ENCODE peak calls at places on chromosomes 11 and 22, in six cellular contexts. E is hippocampal formation; C is MG63; H is NCI-H1105 treated with DMSO at 0.1 percent for 48 hours; L is naive thymus-derived CD8-positive, alpha-beta T cell; R is neural progenitor cell. M is an unnamed sample.

GRCh38 chr11:107651672-107652071 is 60.2 kb downstream of the SLN start:
- DNase-seq in E (no peak), C (no peak), H (no peak), L (no peak), R (peak), M (no peak)

GRCh38 chr11:111538407-111539114 is 2.0 kb upstream of the LAYN start:
- DNase-seq in E (no peak), C (no peak), H (no peak), L (no peak), R (no peak), M (no peak)

GRCh38 chr11:103420593-103420992 is 311.4 kb downstream of the DYNC2H1 start:
- DNase-seq in E (no peak), C (no peak), H (no peak), L (no peak), R (no peak), M (no peak)

GRCh38 chr22:49208003-49208402 is 619.7 kb downstream of the BRD1 start:
- DNase-seq in E (no peak), C (no peak), H (no peak), L (no peak), R (no peak), M (no peak)

GRCh38 chr22:37138879-37139561 is 10.7 kb downstream of the IL2RB start:
- DNase-seq in E (no peak), C (no peak), H (no peak), L (no peak), R (no peak), M (no peak)

GRCh38 chr11:57476223-57476882 is 16.0 kb downstream of the RTN4RL2 start:
- DNase-seq in E (no peak), C (no peak), H (peak), L (peak), R (peak), M (no peak)

GRCh38 chr11:33452806-33453205 is 195.6 kb downstream of the HIPK3 start:
- DNase-seq in E (no peak), C (peak), H (no peak), L (no peak), R (no peak), M (no peak)

GRCh38 chr11:19101803-19102520 is 15.0 kb upstream of the ZDHHC13 start:
- DNase-seq in E (no peak), C (no peak), H (peak), L (no peak), R (no peak), M (no peak)

GRCh38 chr11:86476109-86476861 is 101.6 kb downstream of the CCDC81 start:
- DNase-seq in E (no peak), C (no peak), H (no peak), L (no peak), R (no peak), M (no peak)

GRCh38 chr11:60775420-60775961 is 9.6 kb upstream of the MS4A10 start:
- DNase-seq in E (peak), C (peak), H (peak), L (peak), R (peak), M (peak)